ENCODE peak calls at places on chromosomes 6 and 20, in four cellular contexts. P is thyroid gland, H is sigmoid colon, Y is H9. S is an unnamed sample.

GRCh38 chr20:60209048-60209447 is 250.8 kb downstream of the CDH26 start:
- DNase-seq in Y (no peak), P (no peak), H (no peak), S (no peak)

GRCh38 chr6:56850618-56851017 is 104.3 kb upstream of the BEND6 start:
- DNase-seq in Y (no peak), P (no peak), H (no peak), S (no peak)

GRCh38 chr20:32534661-32535240 is 50.4 kb downstream of the NOL4L start:
- DNase-seq in Y (peak), H (no peak), P (no peak), S (no peak)

GRCh38 chr20:62589720-62590119 is 52.6 kb upstream of the SLCO4A1 start:
- DNase-seq in H (no peak), P (no peak), Y (no peak), S (no peak)

GRCh38 chr20:50110141-50111047 is 2.6 kb downstream of the UBE2V1 start:
- DNase-seq in H (no peak), Y (no peak), P (peak), S (peak)

GRCh38 chr6:127532991-127533390 is 13.9 kb upstream of the MTCL3 start:
- DNase-seq in H (no peak), Y (no peak), P (no peak), S (no peak)

GRCh38 chr6:94859924-94860323 is 717.4 kb upstream of the MANEA start:
- DNase-seq in H (no peak), P (no peak), Y (peak), S (no peak)

GRCh38 chr6:20582586-20583446 is 48.6 kb downstream of the CDKAL1 start:
- DNase-seq in Y (no peak), H (no peak), P (no peak), S (no peak)

GRCh38 chr6:70180183-70180903 is 122.5 kb downstream of the COL9A1 start:
- DNase-seq in H (no peak), P (no peak), Y (no peak), S (no peak)

GRCh38 chr6:125792680-125793079 is 1.9 kb downstream of the NCOA7 start:
- DNase-seq in P (no peak), H (no peak), Y (no peak), S (no peak)

GRCh38 chr6:137309078-137309762 is 90.0 kb upstream of the IFNGR1 start:
- DNase-seq in P (peak), H (peak), Y (peak), S (peak)

GRCh38 chr6:46848684-46849360 is 55.6 kb downstream of the MEP1A start:
- DNase-seq in H (peak), Y (peak), P (peak), S (peak)

DNA sequence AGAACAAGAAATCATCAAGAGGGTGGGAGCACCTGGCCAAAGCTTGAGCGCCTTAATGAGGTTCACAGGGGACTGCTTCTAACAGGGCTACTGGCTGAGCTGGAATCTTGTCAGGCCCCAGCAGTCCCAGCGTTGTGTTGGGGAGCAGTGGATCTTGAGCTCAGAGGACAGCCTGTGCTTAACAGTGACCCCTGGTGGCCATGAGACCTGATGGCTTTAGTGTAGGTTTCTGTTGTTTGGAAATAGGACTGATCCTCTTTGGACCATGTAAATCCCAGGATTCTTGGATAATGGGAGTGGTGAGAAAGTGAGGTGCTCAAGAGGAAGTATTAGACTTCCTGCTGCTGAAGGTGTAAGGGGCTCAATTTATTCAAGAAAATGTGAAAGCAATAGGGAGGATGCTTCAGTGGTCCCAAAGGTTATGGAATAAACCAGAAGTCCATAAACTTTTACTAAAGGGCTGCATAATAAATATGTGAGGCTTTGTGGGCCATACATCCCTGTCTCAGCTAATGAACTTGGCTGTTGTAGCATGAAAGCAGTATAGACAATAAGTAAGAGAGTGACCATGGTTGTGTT is 216.2 kb downstream of the NFATC2 start:
- DNase-seq in P (peak), H (no peak), Y (peak), S (peak)
- TF ChIP-seq CTCF in P (peak), H (peak), Y (peak), S (peak)

DNA sequence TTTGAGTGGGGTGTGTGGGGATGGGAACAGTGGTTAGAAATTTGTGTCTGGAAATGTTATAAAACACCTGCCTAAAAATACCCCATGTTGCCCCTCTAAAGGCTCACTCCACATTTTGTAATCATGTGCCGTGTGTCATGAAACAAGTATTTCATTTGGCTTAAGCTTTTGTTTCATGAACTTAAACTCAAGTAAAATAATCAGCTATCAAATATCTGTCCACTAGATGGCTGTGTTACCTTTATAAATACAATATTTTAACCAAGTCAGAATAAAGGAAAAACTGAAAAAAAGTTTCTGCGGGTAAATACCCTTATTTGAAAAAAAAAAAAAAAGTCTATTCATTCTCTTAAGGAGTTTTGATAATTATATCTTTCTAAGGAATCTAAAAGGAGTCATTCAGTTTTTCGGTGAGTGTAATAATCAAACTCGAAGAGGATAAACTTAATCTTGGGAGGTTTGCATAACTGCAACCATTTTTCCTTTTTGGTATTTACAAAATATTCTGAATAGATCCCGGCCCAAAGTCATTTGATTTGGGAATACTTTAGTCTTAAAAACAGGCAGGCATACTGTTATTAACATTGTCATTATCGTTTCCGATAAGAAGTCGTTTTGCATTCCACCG is 29.9 kb upstream of the MTRF1L start:
- DNase-seq in P (no peak), Y (no peak), H (no peak), S (peak)
- TF ChIP-seq CTCF in P (peak), Y (peak), H (peak), S (peak)

GRCh38 chr6:34982424-34982852 is 93.4 kb downstream of the ANKS1A start:
- DNase-seq in H (no peak), P (peak), Y (no peak), S (peak)
- TF ChIP-seq CTCF in H (no peak), P (peak), Y (peak), S (peak)

GRCh38 chr6:2558861-2559811 is 191.6 kb downstream of the MYLK4 start:
- DNase-seq in Y (no peak), P (no peak), H (no peak), S (no peak)

GRCh38 chr6:2558098-2558770 is 192.5 kb downstream of the MYLK4 start:
- DNase-seq in H (no peak), Y (no peak), P (no peak), S (no peak)

GRCh38 chr6:2557181-2557720 is 193.5 kb downstream of the MYLK4 start:
- DNase-seq in Y (no peak), H (no peak), P (no peak), S (no peak)

GRCh38 chr6:2554651-2555050 is 196.1 kb downstream of the MYLK4 start:
- DNase-seq in Y (no peak), H (no peak), P (no peak), S (no peak)

DNA sequence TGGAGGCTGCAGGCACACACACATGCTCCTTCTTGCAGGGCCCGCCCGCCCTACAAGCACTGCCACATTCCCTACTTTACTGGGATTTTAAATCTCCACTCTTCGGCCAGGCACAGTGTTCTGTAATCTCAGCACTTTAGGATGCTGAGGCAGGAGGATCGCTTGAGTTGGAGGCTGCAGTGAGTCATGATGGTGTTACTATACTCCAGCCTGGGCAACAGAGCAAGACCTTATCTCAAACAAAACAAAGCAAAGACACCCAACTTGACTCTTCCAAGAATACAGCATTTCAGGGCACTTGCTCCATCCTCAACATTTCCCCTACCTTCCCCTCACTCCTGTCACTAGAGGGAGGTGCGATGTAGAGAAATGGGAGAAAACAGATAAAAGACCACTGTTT is 194.0 kb downstream of the MYLK4 start:
- DNase-seq in H (no peak), P (no peak), Y (no peak), S (no peak)
- TF ChIP-seq CTCF in H (no peak), P (no peak), Y (no peak), S (no peak)

DNA sequence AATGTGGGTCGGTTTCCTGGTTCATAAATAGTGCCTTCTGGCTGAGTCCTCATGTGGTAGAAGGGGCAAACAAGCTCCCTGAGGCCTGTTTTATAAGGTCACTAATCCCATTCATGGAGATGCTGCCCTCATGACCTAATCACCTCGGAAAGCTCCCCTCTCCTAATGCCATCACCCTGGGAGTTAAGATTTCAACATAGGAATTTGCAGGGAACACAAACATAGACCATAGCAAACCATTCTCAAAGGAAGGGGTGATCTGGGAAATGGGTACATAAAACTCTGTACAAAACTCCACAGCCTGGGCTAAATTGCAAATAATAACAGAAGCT is 1.5 kb upstream of the ADTRP start:
- DNase-seq in Y (no peak), H (no peak), P (no peak), S (no peak)
- TF ChIP-seq CTCF in Y (no peak), H (no peak), P (no peak), S (no peak)

GRCh38 chr20:5181955-5182354 is 55.1 kb downstream of the CDS2 start:
- DNase-seq in H (no peak), Y (no peak), P (no peak), S (peak)
- TF ChIP-seq CTCF in H (no peak), Y (no peak), P (no peak), S (no peak)

GRCh38 chr6:87830834-87831374 is 128.9 kb upstream of the AKIRIN2 start:
- DNase-seq in Y (no peak), P (no peak), H (no peak), S (no peak)

GRCh38 chr6:87827291-87827690 is 125.3 kb upstream of the AKIRIN2 start:
- DNase-seq in P (no peak), H (no peak), Y (no peak), S (no peak)

GRCh38 chr6:87829622-87830121 is 127.6 kb upstream of the AKIRIN2 start:
- DNase-seq in Y (no peak), H (no peak), P (no peak), S (no peak)

GRCh38 chr6:87828044-87828443 is 126.0 kb upstream of the AKIRIN2 start:
- DNase-seq in Y (no peak), P (no peak), H (no peak), S (no peak)

DNA sequence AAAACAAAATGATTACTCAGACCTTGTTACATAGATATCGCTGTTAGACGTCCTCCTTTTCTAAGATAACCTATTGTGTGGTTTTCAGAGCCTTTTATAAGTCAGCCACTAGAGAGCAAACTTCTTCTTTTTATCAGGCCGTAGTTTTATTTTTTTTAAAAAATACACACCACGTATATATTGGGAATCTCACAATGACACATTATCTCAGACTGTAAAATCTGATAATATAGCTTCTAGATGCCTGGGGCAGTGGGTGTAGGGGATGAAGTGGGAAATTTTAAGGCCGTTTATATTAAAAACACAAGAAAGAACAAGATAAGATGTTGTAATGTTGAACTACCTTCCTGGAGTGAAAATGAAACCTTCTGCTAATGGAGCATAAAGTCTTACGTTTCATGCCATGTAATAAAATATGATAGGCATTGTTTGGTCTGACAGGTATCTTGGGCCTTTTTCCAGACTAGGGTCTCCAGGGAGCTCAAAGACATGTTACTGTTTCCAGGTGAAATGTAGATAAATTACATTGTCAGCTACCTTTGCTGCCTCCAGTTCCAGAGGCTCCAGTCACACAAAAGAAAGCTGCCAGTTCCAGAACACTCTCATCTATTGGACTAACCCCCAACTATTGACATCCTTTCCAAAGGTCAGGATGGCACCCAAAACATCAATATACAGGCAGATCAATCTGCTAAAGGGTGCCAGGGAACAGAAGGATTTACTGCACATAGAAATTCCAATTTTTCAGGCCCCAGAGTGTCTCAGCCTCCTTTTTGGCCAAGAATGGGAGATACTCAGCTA is 130.2 kb upstream of the AKIRIN2 start:
- DNase-seq in H (no peak), P (no peak), Y (no peak), S (peak)
- TF ChIP-seq CTCF in H (peak), P (peak), Y (peak), S (peak)

GRCh38 chr20:47263502-47264084 is 92.9 kb downstream of the ZMYND8 start:
- DNase-seq in H (peak), Y (no peak), P (no peak), S (no peak)
- TF ChIP-seq CTCF in H (no peak), Y (no peak), P (no peak), S (no peak)

S was measured in HFFc6.